ENCODE peak calls at places on chromosomes 7 and 10, in five cellular contexts. One of them, this sample, is unnamed.

GRCh38 chr7:123437447-123437995 is 96.9 kb downstream of the IQUB start:
- DNase-seq in RKO: peak
- DNase-seq in mesothelial cell of epicardium: no peak
- DNase-seq in AG04450: no peak
- DNase-seq in GM12865: no peak
- DNase-seq in this sample: no peak

GRCh38 chr10:50536617-50537252 is 87.0 kb downstream of the SGMS1 start:
- DNase-seq in GM12865: no peak
- DNase-seq in mesothelial cell of epicardium: no peak
- DNase-seq in RKO: peak
- DNase-seq in AG04450: no peak
- DNase-seq in this sample: no peak

GRCh38 chr7:123757095-123757494 is 8.3 kb upstream of the WASL start:
- DNase-seq in GM12865: no peak
- DNase-seq in AG04450: no peak
- DNase-seq in RKO: peak
- DNase-seq in mesothelial cell of epicardium: no peak
- DNase-seq in this sample: no peak

GRCh38 chr10:58178811-58179210 is 88.9 kb downstream of the IPMK start:
- DNase-seq in GM12865: no peak
- DNase-seq in AG04450: peak
- DNase-seq in RKO: peak
- DNase-seq in mesothelial cell of epicardium: no peak
- DNase-seq in this sample: no peak

GRCh38 chr10:46528171-46528671 is 28.2 kb downstream of the GPRIN2 start:
- DNase-seq in RKO: no peak
- DNase-seq in mesothelial cell of epicardium: no peak
- DNase-seq in AG04450: no peak
- DNase-seq in GM12865: no peak
- DNase-seq in this sample: no peak

GRCh38 chr10:129099992-129100391 is 367.0 kb upstream of the MGMT start:
- DNase-seq in AG04450: no peak
- DNase-seq in RKO: no peak
- DNase-seq in GM12865: no peak
- DNase-seq in mesothelial cell of epicardium: no peak
- DNase-seq in this sample: no peak

GRCh38 chr7:157745721-157746709 is 409.2 kb downstream of the DNAJB6 start:
- DNase-seq in GM12865: no peak
- DNase-seq in RKO: no peak
- DNase-seq in mesothelial cell of epicardium: no peak
- DNase-seq in AG04450: no peak
- DNase-seq in this sample: no peak

GRCh38 chr10:57017356-57018037 is 656.4 kb upstream of the ZWINT start:
- DNase-seq in AG04450: no peak
- DNase-seq in mesothelial cell of epicardium: no peak
- DNase-seq in GM12865: no peak
- DNase-seq in RKO: no peak
- DNase-seq in this sample: no peak

GRCh38 chr10:129758180-129758579 is 205.9 kb downstream of the EBF3 start:
- DNase-seq in AG04450: no peak
- DNase-seq in GM12865: no peak
- DNase-seq in mesothelial cell of epicardium: no peak
- DNase-seq in RKO: no peak
- DNase-seq in this sample: no peak

GRCh38 chr7:107147464-107148214 is 21.2 kb upstream of the HBP1 start:
- DNase-seq in AG04450: no peak
- DNase-seq in RKO: peak
- DNase-seq in GM12865: peak
- DNase-seq in mesothelial cell of epicardium: no peak
- DNase-seq in this sample: no peak

GRCh38 chr7:84085147-84085546 is 109.4 kb downstream of the SEMA3A start:
- DNase-seq in GM12865: no peak
- DNase-seq in mesothelial cell of epicardium: no peak
- DNase-seq in AG04450: peak
- DNase-seq in RKO: peak
- DNase-seq in this sample: no peak

GRCh38 chr7:33054261-33054964 is 8.2 kb downstream of the NT5C3A start:
- DNase-seq in AG04450: no peak
- DNase-seq in mesothelial cell of epicardium: no peak
- DNase-seq in GM12865: no peak
- DNase-seq in RKO: peak
- DNase-seq in this sample: no peak

GRCh38 chr10:3530346-3531096 is 254.5 kb downstream of the KLF6 start:
- DNase-seq in AG04450: no peak
- DNase-seq in GM12865: no peak
- DNase-seq in mesothelial cell of epicardium: no peak
- DNase-seq in RKO: no peak
- DNase-seq in this sample: no peak

GRCh38 chr7:122311280-122311679 is 6.7 kb upstream of the FEZF1 start:
- DNase-seq in mesothelial cell of epicardium: no peak
- DNase-seq in RKO: no peak
- DNase-seq in GM12865: no peak
- DNase-seq in AG04450: no peak
- DNase-seq in this sample: no peak

GRCh38 chr7:76261935-76262334 is 40.5 kb upstream of the HSPB1 start:
- DNase-seq in mesothelial cell of epicardium: no peak
- DNase-seq in GM12865: no peak
- DNase-seq in RKO: no peak
- DNase-seq in AG04450: no peak
- DNase-seq in this sample: no peak

GRCh38 chr7:139035588-139036353 is at the start of gene ZC3HAV1L:
- DNase-seq in AG04450: peak
- DNase-seq in RKO: peak
- DNase-seq in mesothelial cell of epicardium: no peak
- DNase-seq in GM12865: peak
- DNase-seq in this sample: peak

GRCh38 chr10:75950307-75950706 is 518.9 kb downstream of the LRMDA start:
- DNase-seq in AG04450: no peak
- DNase-seq in mesothelial cell of epicardium: no peak
- DNase-seq in GM12865: no peak
- DNase-seq in RKO: no peak
- DNase-seq in this sample: no peak

GRCh38 chr10:77160679-77161078 is 476.9 kb downstream of the KCNMA1 start:
- DNase-seq in AG04450: peak
- DNase-seq in RKO: peak
- DNase-seq in GM12865: no peak
- DNase-seq in mesothelial cell of epicardium: no peak
- DNase-seq in this sample: no peak

GRCh38 chr10:112229096-112229495 is 45.5 kb upstream of the GPAM start:
- DNase-seq in RKO: peak
- DNase-seq in mesothelial cell of epicardium: no peak
- DNase-seq in AG04450: no peak
- DNase-seq in GM12865: no peak
- DNase-seq in this sample: no peak

GRCh38 chr7:103856929-103857328 is 132.5 kb downstream of the RELN start:
- DNase-seq in mesothelial cell of epicardium: no peak
- DNase-seq in GM12865: no peak
- DNase-seq in RKO: no peak
- DNase-seq in AG04450: no peak
- DNase-seq in this sample: no peak

GRCh38 chr10:111087331-111087756 is 10.5 kb downstream of the ADRA2A start:
- DNase-seq in GM12865: no peak
- DNase-seq in mesothelial cell of epicardium: peak
- DNase-seq in AG04450: no peak
- DNase-seq in RKO: no peak
- DNase-seq in this sample: no peak

GRCh38 chr7:51028128-51028830 is 245.6 kb upstream of the GRB10 start:
- DNase-seq in mesothelial cell of epicardium: no peak
- DNase-seq in GM12865: no peak
- DNase-seq in AG04450: no peak
- DNase-seq in RKO: no peak
- DNase-seq in this sample: no peak

GRCh38 chr10:12448729-12449391 is 99.5 kb downstream of the CAMK1D start:
- DNase-seq in mesothelial cell of epicardium: no peak
- DNase-seq in AG04450: peak
- DNase-seq in RKO: peak
- DNase-seq in GM12865: peak
- DNase-seq in this sample: peak

GRCh38 chr7:14806886-14807285 is 95.7 kb downstream of the DGKB start:
- DNase-seq in GM12865: no peak
- DNase-seq in mesothelial cell of epicardium: no peak
- DNase-seq in AG04450: peak
- DNase-seq in RKO: no peak
- DNase-seq in this sample: no peak

GRCh38 chr7:12130664-12131063 is 80.4 kb upstream of the TMEM106B start:
- DNase-seq in GM12865: no peak
- DNase-seq in mesothelial cell of epicardium: no peak
- DNase-seq in RKO: no peak
- DNase-seq in AG04450: no peak
- DNase-seq in this sample: no peak

GRCh38 chr10:100204370-100204769 is 18.5 kb upstream of the ERLIN1 start:
- DNase-seq in RKO: no peak
- DNase-seq in GM12865: no peak
- DNase-seq in mesothelial cell of epicardium: no peak
- DNase-seq in AG04450: no peak
- DNase-seq in this sample: no peak

GRCh38 chr10:48463318-48464003 is 141.4 kb downstream of the ARHGAP22 start:
- DNase-seq in GM12865: no peak
- DNase-seq in AG04450: no peak
- DNase-seq in mesothelial cell of epicardium: no peak
- DNase-seq in RKO: no peak
- DNase-seq in this sample: no peak

GRCh38 chr10:121702351-121703320 is 104.4 kb upstream of the FGFR2 start:
- DNase-seq in AG04450: no peak
- DNase-seq in RKO: peak
- DNase-seq in mesothelial cell of epicardium: no peak
- DNase-seq in GM12865: no peak
- DNase-seq in this sample: no peak

GRCh38 chr10:124122211-124122610 is 28.8 kb upstream of the CHST15 start:
- DNase-seq in AG04450: no peak
- DNase-seq in GM12865: no peak
- DNase-seq in RKO: no peak
- DNase-seq in mesothelial cell of epicardium: no peak
- DNase-seq in this sample: no peak

GRCh38 chr7:122919643-122920181 is 33.5 kb upstream of the CADPS2 start:
- DNase-seq in RKO: no peak
- DNase-seq in AG04450: no peak
- DNase-seq in GM12865: no peak
- DNase-seq in mesothelial cell of epicardium: no peak
- DNase-seq in this sample: no peak

GRCh38 chr7:34747842-34748241 is 89.8 kb downstream of the NPSR1 start:
- DNase-seq in mesothelial cell of epicardium: no peak
- DNase-seq in RKO: no peak
- DNase-seq in GM12865: no peak
- DNase-seq in AG04450: no peak
- DNase-seq in this sample: no peak

GRCh38 chr7:135558337-135558767 is 635 bp downstream of the NUP205 start:
- DNase-seq in GM12865: peak
- DNase-seq in mesothelial cell of epicardium: peak
- DNase-seq in AG04450: peak
- DNase-seq in RKO: peak
- DNase-seq in this sample: peak

GRCh38 chr7:65216469-65216868 is 157.2 kb upstream of the ZNF92 start:
- DNase-seq in RKO: peak
- DNase-seq in AG04450: no peak
- DNase-seq in mesothelial cell of epicardium: peak
- DNase-seq in GM12865: peak
- DNase-seq in this sample: peak

GRCh38 chr10:62613429-62613828 is 191.1 kb upstream of the ADO start:
- DNase-seq in AG04450: no peak
- DNase-seq in mesothelial cell of epicardium: no peak
- DNase-seq in GM12865: peak
- DNase-seq in RKO: no peak
- DNase-seq in this sample: no peak

GRCh38 chr7:151745090-151745638 is 131.8 kb downstream of the PRKAG2 start:
- DNase-seq in RKO: peak
- DNase-seq in GM12865: no peak
- DNase-seq in AG04450: no peak
- DNase-seq in mesothelial cell of epicardium: no peak
- DNase-seq in this sample: no peak

This sample was measured in T-helper 9 cell.